ENCODE peak calls at places on chromosome 19, in five cellular contexts. J, A, W, H and T are unnamed samples.

GRCh38 chr19:55176116-55176515 is 4.0 kb downstream of the SYT5 start:
- DNase-seq in H (no peak), J (no peak), W (no peak), A (no peak), T (no peak)

GRCh38 chr19:53553865-53554791 is 16.2 kb downstream of the ZNF331 start:
- DNase-seq in H (peak; percentile 50), A (peak; percentile 68), W (peak; percentile 93), J (peak; percentile 79), T (no peak)

GRCh38 chr19:18768046-18768771 is 22.9 kb downstream of the COMP start:
- DNase-seq in A (no peak), H (no peak), J (no peak), W (no peak), T (no peak)

GRCh38 chr19:7540761-7541480 is 5.4 kb downstream of the PNPLA6 start:
- DNase-seq in A (no peak), H (no peak), W (no peak), J (no peak), T (no peak)

GRCh38 chr19:55605637-55606470 is at the start of gene ZNF865:
- DNase-seq in W (peak; percentile 87), H (no peak), J (no peak), A (peak; percentile 67), T (no peak)

GRCh38 chr19:8476524-8476923 is 25.9 kb downstream of the PRAM1 start:
- DNase-seq in A (no peak), W (no peak), H (no peak), J (no peak), T (no peak)

GRCh38 chr19:33914599-33914998 is 117.9 kb downstream of the KCTD15 start:
- DNase-seq in W (no peak), A (no peak), H (no peak), J (no peak), T (no peak)

GRCh38 chr19:7251502-7251901 is 42.7 kb downstream of the INSR start:
- DNase-seq in W (no peak), H (no peak), A (no peak), J (no peak), T (no peak)

GRCh38 chr19:46718934-46719551 is 2.1 kb upstream of the PRKD2 start:
- DNase-seq in H (no peak), A (no peak), W (no peak), J (no peak), T (no peak)

GRCh38 chr19:3225677-3226093 is 1.2 kb downstream of the CELF5 start:
- DNase-seq in H (no peak), A (no peak), W (no peak), J (no peak), T (no peak)

GRCh38 chr19:7552781-7553180 is 17.3 kb downstream of the PNPLA6 start:
- DNase-seq in W (no peak), A (no peak), H (no peak), J (no peak), T (no peak)

GRCh38 chr19:33868821-33869412 is 72.2 kb downstream of the KCTD15 start:
- DNase-seq in A (no peak), H (no peak), J (no peak), W (peak; percentile 17), T (no peak)

GRCh38 chr19:55699221-55699620 is 24.2 kb downstream of the EPN1 start:
- DNase-seq in H (no peak), W (no peak), J (no peak), A (no peak), T (no peak)

GRCh38 chr19:5519076-5519475 is 48.7 kb downstream of the TINCR start:
- DNase-seq in A (no peak), J (no peak), H (no peak), W (no peak), T (no peak)

DNA sequence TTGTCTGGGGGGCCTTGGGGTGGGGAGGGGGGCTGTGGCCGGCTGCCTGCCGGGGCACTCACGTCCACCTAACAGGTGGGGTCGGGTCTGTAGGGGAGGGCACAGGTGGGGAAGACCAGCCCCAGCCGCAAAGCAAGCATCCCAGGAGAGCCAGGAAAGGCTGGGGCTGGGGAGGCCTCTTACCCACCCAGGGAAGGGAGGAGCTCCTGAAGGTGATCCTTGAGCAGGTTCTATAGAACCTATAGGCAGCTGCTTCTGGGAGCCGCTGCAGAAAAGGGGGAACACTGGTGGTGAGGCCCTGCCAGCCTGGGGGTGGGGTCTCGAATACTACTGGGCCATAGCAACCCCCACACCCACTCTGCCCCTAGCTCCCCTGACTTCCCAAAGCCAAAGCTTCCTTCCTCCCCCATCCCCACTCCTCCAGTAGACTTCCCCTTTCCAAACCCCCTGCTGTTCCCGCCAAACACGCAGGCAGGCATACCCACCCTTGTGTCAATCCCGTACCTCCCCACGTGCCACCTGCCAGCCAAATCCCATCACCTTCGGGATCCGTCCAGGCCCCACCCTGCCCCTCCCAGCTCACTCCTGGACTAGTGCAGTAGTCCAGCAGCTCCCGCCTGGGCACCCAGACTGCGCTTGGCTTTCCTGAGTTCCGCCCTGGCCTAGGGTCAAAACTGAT is 5.6 kb downstream of the KLF16 start:
- DNase-seq in W (no peak), H (no peak), J (no peak), A (no peak), T (no peak)
- TF ChIP-seq CTCF in W (no peak), H (no peak), J (no peak), A (no peak), T (no peak)

GRCh38 chr19:32330149-32330548 is 15.3 kb upstream of the ZNF507 start:
- DNase-seq in H (no peak), W (no peak), J (no peak), A (no peak), T (no peak)

GRCh38 chr19:32322541-32322940 is 22.9 kb upstream of the ZNF507 start:
- DNase-seq in W (no peak), A (no peak), H (no peak), J (no peak), T (no peak)

GRCh38 chr19:32318884-32319520 is 26.4 kb upstream of the ZNF507 start:
- DNase-seq in A (no peak), J (no peak), W (no peak), H (no peak), T (no peak)

DNA sequence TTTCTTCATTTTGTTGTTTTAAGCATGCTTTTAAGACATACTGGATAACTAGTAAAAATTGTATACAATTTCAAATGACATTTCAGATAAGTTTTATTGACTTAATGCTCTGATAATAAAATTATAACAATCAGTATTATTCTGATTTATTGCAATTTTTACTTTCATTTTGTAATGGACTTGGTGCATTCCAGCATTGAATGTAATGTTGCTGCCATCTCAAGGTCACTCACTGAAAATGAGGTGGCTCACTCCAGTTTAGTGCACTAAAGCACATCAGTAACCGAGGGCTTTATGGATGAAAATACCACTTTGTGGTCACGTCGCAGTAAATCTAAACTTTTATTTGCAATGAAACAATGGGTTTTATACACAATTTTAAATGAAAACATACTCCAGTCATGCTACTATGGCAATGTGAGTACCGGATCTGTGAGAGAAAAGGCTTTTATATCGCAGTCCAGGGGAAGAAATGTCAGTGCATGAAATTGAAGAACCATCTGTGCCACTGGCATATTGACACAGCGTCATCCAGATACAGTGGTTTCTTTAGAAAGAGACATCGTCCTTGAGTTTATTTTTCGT is 20.7 kb upstream of the ZNF507 start:
- DNase-seq in W (no peak), J (no peak), A (no peak), H (no peak), T (no peak)
- TF ChIP-seq CTCF in W (peak; percentile 14), J (no peak), A (no peak), H (peak; percentile 20), T (no peak)

GRCh38 chr19:50451223-50451534 is 18.5 kb downstream of the MYBPC2 start:
- DNase-seq in W (no peak), J (no peak), H (no peak), A (no peak), T (no peak)
- TF ChIP-seq CTCF in W (no peak), J (no peak), H (no peak), A (no peak), T (no peak)

GRCh38 chr19:10858204-10858828 is 10.1 kb downstream of the C19orf38 start:
- DNase-seq in W (no peak), A (no peak), H (no peak), J (no peak), T (no peak)
- TF ChIP-seq CTCF in W (peak; percentile 82), A (peak; percentile 86), H (peak; percentile 82), J (peak; percentile 46), T (peak; percentile 80)

GRCh38 chr19:10334340-10335148 is 1.2 kb upstream of the RAVER1 start:
- DNase-seq in A (peak; percentile 89), H (peak; percentile 81), J (peak; percentile 92), W (peak; percentile 98), T (peak; percentile 76)
- TF ChIP-seq CTCF in A (peak; percentile 33), H (peak; percentile 40), J (no peak), W (peak; percentile 27), T (no peak)

DNA sequence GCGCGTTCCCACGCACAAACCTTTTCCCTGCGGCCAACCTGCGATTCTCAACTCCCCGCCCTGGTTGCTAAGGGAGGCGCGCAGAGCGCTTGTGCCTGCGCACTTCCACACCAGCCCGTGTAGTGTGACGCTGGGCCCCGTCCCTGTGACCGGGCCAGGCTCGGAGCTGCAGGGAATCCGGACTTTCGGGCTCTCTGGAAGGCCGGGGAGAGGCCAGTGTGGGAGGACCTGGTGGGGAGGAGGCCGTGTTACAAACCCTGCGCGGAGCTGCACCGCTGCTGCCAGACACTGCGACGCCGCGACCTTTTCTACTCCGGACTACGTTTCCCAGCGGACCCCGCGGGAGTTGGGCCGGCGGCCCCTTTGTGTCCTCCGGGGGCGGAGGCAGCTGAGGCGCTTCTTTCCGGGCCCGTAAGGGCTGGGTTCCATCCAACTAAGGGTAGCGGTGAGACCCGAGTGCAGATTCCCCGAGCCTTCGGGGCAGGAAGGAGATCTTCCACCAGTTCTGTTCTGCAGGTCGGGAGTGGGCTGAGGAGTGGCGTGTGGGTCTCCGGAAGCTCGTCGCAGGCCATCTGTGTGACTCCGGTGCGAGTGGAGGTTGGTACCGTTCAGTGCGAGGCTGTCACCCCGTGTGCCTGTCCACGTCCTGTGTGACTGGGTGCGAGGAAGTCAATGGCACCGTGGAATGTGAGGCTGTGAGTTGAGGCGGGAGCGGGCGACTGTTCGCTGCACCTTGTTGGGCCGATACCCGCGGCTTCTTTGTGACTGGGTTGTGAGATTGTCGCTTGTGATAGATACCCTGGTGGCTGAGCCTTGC is at the start of gene ZNF570:
- DNase-seq in W (peak; percentile 88), J (peak; percentile 73), H (peak; percentile 27), A (peak; percentile 62), T (peak; percentile 35)
- TF ChIP-seq CTCF in W (no peak), J (no peak), H (peak; percentile 2), A (no peak), T (no peak)

GRCh38 chr19:39339636-39340035 is 2.6 kb upstream of the SAMD4B start:
- DNase-seq in H (no peak), W (no peak), A (no peak), J (no peak), T (no peak)
- TF ChIP-seq CTCF in H (no peak), W (no peak), A (no peak), J (no peak), T (no peak)